ENCODE peak calls at places on chromosomes 5 and 9, in four cellular contexts. P is GM20000, J is nephron progenitor cell, M is GM06990. A is an unnamed sample.

GRCh38 chr9:84761137-84761808 is 91.7 kb downstream of the NTRK2 start:
- DNase-seq in P (no peak), J (no peak), M (peak), A (no peak)

GRCh38 chr9:93379051-93379450 is 72.4 kb upstream of the FAM120A start:
- DNase-seq in P (no peak), J (no peak), M (no peak), A (no peak)

GRCh38 chr5:178895615-178896571 is at the start of gene ZFP2:
- DNase-seq in P (peak), J (peak), M (peak), A (peak)

GRCh38 chr5:44665101-44665701 is 143.5 kb upstream of the MRPS30 start:
- DNase-seq in P (no peak), J (no peak), M (no peak), A (no peak)

GRCh38 chr9:108565651-108566378 is 290.0 kb downstream of the ACTL7B start:
- DNase-seq in P (peak), J (peak), M (no peak), A (peak)

GRCh38 chr9:109182940-109183798 is 16.1 kb upstream of the FRRS1L start:
- DNase-seq in P (peak), J (peak), M (peak), A (peak)

GRCh38 chr5:34034497-34035327 is 8.3 kb downstream of the C1QTNF3 start:
- DNase-seq in P (no peak), J (no peak), M (no peak), A (no peak)

GRCh38 chr9:80797841-80798688 is 891.3 kb downstream of the TLE1 start:
- DNase-seq in P (no peak), J (peak), M (no peak), A (no peak)

GRCh38 chr5:149719666-149720065 is 10.4 kb upstream of the PPARGC1B start:
- DNase-seq in P (no peak), J (no peak), M (no peak), A (no peak)

GRCh38 chr9:135770203-135770535 is 68.2 kb downstream of the KCNT1 start:
- DNase-seq in P (no peak), J (no peak), M (no peak), A (no peak)

GRCh38 chr9:128788445-128788844 is 1.4 kb downstream of the TBC1D13 start:
- DNase-seq in P (no peak), J (no peak), M (no peak), A (no peak)

GRCh38 chr9:128787583-128788156 is 617 bp downstream of the TBC1D13 start:
- DNase-seq in P (peak), J (peak), M (no peak), A (no peak)

GRCh38 chr9:128790536-128790935 is 3.5 kb downstream of the TBC1D13 start:
- DNase-seq in P (no peak), J (no peak), M (no peak), A (no peak)

GRCh38 chr9:128785427-128785826 is 1.6 kb upstream of the TBC1D13 start:
- DNase-seq in P (no peak), J (no peak), M (no peak), A (no peak)

GRCh38 chr9:128786681-128787582 is at the start of gene TBC1D13:
- DNase-seq in P (peak), J (peak), M (peak), A (peak)
- TF ChIP-seq CTCF in P (no peak), J (no peak), M (no peak), A (no peak)

GRCh38 chr5:127934791-127935256 is 148.7 kb upstream of the SLC12A2 start:
- DNase-seq in P (no peak), J (no peak), M (no peak), A (no peak)
- TF ChIP-seq CTCF in P (no peak), J (no peak), M (no peak), A (no peak)

GRCh38 chr5:170481839-170482238 is 22.0 kb upstream of the KCNIP1 start:
- DNase-seq in P (no peak), J (no peak), M (no peak), A (no peak)

GRCh38 chr5:170480277-170480676 is 23.5 kb upstream of the KCNIP1 start:
- DNase-seq in P (no peak), J (no peak), M (no peak), A (no peak)

GRCh38 chr5:170477906-170478305 is 25.9 kb upstream of the KCNIP1 start:
- DNase-seq in P (no peak), J (no peak), M (no peak), A (no peak)

GRCh38 chr5:170478306-170478705 is 25.5 kb upstream of the KCNIP1 start:
- DNase-seq in P (no peak), J (no peak), M (no peak), A (no peak)

GRCh38 chr5:170479484-170479883 is 24.3 kb upstream of the KCNIP1 start:
- DNase-seq in P (no peak), J (no peak), M (no peak), A (no peak)
- TF ChIP-seq CTCF in P (no peak), J (no peak), M (no peak), A (no peak)

GRCh38 chr5:142501890-142502289 is 177.1 kb upstream of the SPRY4 start:
- DNase-seq in P (no peak), J (no peak), M (no peak), A (no peak)
- TF ChIP-seq CTCF in P (no peak), J (no peak), M (no peak), A (no peak)

GRCh38 chr5:7073666-7074065 is 322.3 kb upstream of the ADCY2 start:
- DNase-seq in P (no peak), J (no peak), M (no peak), A (no peak)

GRCh38 chr5:7078901-7079300 is 317.0 kb upstream of the ADCY2 start:
- DNase-seq in P (no peak), J (peak), M (no peak), A (no peak)

GRCh38 chr5:7078090-7078489 is 317.8 kb upstream of the ADCY2 start:
- DNase-seq in P (no peak), J (no peak), M (no peak), A (no peak)

DNA sequence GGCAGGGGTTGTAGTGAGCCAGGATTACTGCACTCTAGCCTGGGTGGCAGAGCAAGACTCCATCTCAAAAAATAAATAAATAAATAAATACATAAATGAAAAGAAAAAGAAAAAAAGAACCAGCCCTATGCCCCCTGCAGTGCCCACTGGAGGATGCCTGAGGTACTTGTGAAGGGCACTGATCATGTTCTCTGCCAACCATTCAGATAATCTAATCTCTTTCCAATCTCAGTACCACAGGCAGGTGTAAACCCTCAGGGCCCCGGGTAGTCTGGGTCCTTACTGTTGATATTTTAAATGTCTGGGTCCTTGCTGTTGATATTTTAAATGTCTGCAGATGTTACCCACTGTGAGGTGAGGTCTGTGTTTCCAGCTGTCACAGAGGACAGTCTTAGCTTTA is 321.8 kb upstream of the ADCY2 start:
- DNase-seq in P (no peak), J (no peak), M (no peak), A (no peak)
- TF ChIP-seq CTCF in P (no peak), J (peak), M (no peak), A (no peak)

GRCh38 chr5:61768692-61769281 is 436.7 kb downstream of the ZSWIM6 start:
- DNase-seq in P (peak), J (peak), M (peak), A (peak)

GRCh38 chr5:61765471-61765870 is 433.4 kb downstream of the ZSWIM6 start:
- DNase-seq in P (no peak), J (no peak), M (no peak), A (no peak)

GRCh38 chr5:61767231-61768080 is 435.4 kb downstream of the ZSWIM6 start:
- DNase-seq in P (no peak), J (no peak), M (no peak), A (no peak)

GRCh38 chr5:61771062-61771461 is 439.0 kb downstream of the ZSWIM6 start:
- DNase-seq in P (no peak), J (no peak), M (no peak), A (no peak)

DNA sequence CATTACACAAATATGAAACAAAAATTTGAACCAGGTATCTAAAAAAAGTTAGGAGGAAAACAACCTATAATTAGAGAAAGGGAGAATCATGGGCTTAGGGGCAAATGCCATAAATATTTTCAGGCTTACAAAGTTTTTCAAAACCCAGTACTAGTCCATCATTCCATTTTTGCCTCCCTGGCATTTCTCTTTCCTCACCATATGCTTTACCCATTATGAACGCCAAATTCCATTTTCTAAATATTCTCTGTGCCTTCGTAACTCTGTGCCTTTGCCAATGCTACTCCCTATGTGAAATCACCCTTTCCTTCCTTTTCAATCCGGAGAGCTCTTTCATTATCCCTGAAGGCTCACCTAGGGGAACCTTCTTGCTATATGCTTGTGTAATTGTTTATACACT is 434.1 kb downstream of the ZSWIM6 start:
- DNase-seq in P (no peak), J (no peak), M (no peak), A (no peak)
- TF ChIP-seq CTCF in P (no peak), J (no peak), M (no peak), A (no peak)

DNA sequence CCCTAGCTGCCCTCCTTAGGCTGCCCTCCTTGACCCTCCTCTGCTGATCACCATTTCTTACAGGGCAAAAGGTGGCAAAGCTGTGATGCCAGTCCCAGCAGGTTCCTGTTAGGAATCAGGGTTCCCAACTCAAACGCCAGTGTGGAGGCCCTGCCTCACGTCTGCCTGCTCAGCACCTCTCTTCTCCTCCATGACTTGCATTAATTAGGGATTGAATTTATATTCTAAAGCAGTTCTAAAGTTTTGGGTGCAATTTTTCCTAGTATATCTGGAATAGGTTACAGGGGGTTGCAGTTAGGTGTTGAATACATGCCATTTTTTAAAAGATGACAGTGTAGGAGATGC is 13.2 kb upstream of the PLEKHG4B start:
- DNase-seq in P (no peak), J (no peak), M (no peak), A (no peak)
- TF ChIP-seq CTCF in P (no peak), J (peak), M (no peak), A (no peak)

DNA sequence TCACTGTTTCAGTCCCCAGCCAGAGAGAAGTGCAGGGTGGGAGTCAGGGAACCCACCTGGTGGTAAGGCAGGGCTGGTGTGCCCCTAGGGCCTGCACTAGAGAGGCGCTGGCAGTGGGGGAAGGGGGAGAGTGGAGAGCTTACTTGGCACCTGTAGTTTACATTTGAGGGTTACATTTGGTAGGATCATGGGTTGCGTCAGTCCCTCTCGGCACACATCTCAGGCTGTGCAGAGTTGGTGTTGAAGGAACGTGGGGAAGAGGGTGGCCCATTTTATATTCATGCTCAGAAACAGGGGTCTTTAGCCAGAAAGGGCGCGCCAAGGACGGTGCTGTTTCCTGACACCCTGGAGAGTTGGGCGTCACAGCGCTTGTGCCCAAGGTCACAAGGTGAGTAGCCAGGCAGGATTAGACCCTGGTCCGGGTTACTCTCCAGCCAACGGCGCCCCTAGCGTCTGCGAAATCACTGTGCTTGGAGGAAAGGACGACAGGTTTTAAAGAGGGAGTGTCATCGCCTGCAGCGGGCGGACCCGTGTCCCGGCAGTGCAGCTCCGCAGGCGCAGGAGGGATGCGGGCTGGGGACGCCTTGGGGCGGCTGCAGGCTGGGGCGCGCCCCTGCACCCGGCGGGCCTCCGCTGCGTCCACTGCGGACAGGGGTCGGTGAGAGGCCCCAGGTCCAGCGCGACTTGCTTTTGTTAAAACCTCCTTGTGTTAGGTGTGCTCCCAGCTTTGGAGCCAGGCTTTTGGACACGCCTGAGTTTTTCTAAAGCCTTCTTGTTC is 272.6 kb downstream of the FANCC start:
- DNase-seq in P (no peak), J (peak), M (no peak), A (no peak)
- TF ChIP-seq CTCF in P (no peak), J (peak), M (no peak), A (no peak)

GRCh38 chr5:177592010-177592834 is at the start of gene TMED9:
- DNase-seq in P (peak), J (peak), M (peak), A (peak)
- TF ChIP-seq CTCF in P (no peak), J (no peak), M (no peak), A (peak)

GRCh38 chr9:124776952-124777645 is at the start of gene OLFML2A:
- DNase-seq in P (peak), J (peak), M (peak), A (peak)
- TF ChIP-seq CTCF in P (peak), J (peak), M (no peak), A (peak)